ENCODE peak calls at places on chromosome 19, in seven cellular contexts. P, C, O, U, J, E and I are unnamed samples.

GRCh38 chr19:55173717-55174409 is 6.2 kb downstream of the SYT5 start:
- DNase-seq in P (no peak), C (peak; percentile 50), O (peak; percentile 34), U (no peak), J (no peak), E (peak; percentile 53), I (peak; percentile 78)

GRCh38 chr19:55179570-55180484 is at the start of gene SYT5:
- DNase-seq in P (no peak), C (peak; percentile 71), O (no peak), U (no peak), J (no peak), E (no peak), I (no peak)

GRCh38 chr19:40717880-40718773 is 1.2 kb downstream of the ITPKC start:
- DNase-seq in P (no peak), C (peak; percentile 6), O (no peak), U (no peak), J (no peak), E (peak; percentile 58), I (peak; percentile 23)

GRCh38 chr19:55546822-55547614 is 1.7 kb upstream of the SBK3 start:
- DNase-seq in P (peak; percentile 30), C (no peak), O (peak; percentile 49), U (peak; percentile 82), J (peak; percentile 70), E (peak; percentile 86), I (peak; percentile 77)

GRCh38 chr19:47032171-47032811 is 12.7 kb downstream of the NPAS1 start:
- DNase-seq in P (no peak), C (peak; percentile 63), O (no peak), U (no peak), J (peak; percentile 52), E (no peak), I (no peak)

GRCh38 chr19:1608414-1609391 is 3.4 kb upstream of the UQCR11 start:
- DNase-seq in P (no peak), C (no peak), O (no peak), U (no peak), J (no peak), E (no peak), I (no peak)

GRCh38 chr19:47699360-47699917 is 13.8 kb upstream of the EHD2 start:
- DNase-seq in P (no peak), C (peak; percentile 60), O (no peak), U (no peak), J (peak; percentile 38), E (peak; percentile 55), I (peak; percentile 41)

GRCh38 chr19:40366697-40367561 is 18.4 kb downstream of the PLD3 start:
- DNase-seq in P (no peak), C (peak; percentile 88), O (no peak), U (peak; percentile 48), J (peak; percentile 82), E (no peak), I (peak; percentile 26)

GRCh38 chr19:48271531-48272151 is 1.8 kb downstream of the ZNF114 start:
- DNase-seq in P (no peak), C (peak; percentile 61), O (no peak), U (peak; percentile 39), J (peak; percentile 56), E (peak; percentile 29), I (peak; percentile 51)

GRCh38 chr19:21321134-21321533 is 8.1 kb downstream of the ZNF708 start:
- DNase-seq in P (no peak), C (no peak), O (no peak), U (peak; percentile 30), J (no peak), E (no peak), I (no peak)

GRCh38 chr19:39110263-39110967 is 15.2 kb upstream of the PAK4 start:
- DNase-seq in P (peak; percentile 33), C (peak; percentile 75), O (no peak), U (no peak), J (peak; percentile 66), E (peak; percentile 53), I (peak; percentile 39)

GRCh38 chr19:4183967-4184717 is 1.7 kb downstream of the ANKRD24 start:
- DNase-seq in P (no peak), C (no peak), O (no peak), U (no peak), J (no peak), E (peak; percentile 56), I (no peak)

GRCh38 chr19:42816901-42817300 is 51.4 kb upstream of the PSG8 start:
- DNase-seq in P (no peak), C (no peak), O (no peak), U (no peak), J (no peak), E (no peak), I (no peak)

GRCh38 chr19:49378501-49378900 is 9.5 kb upstream of the KASH5 start:
- DNase-seq in P (no peak), C (no peak), O (no peak), U (no peak), J (no peak), E (no peak), I (no peak)

GRCh38 chr19:11551603-11552235 is 7.3 kb downstream of the ELOF1 start:
- DNase-seq in P (no peak), C (peak; percentile 49), O (no peak), U (no peak), J (no peak), E (peak; percentile 21), I (no peak)

GRCh38 chr19:19490247-19490968 is 24.9 kb downstream of the TSSK6 start:
- DNase-seq in P (peak; percentile 67), C (peak; percentile 85), O (peak; percentile 55), U (peak; percentile 60), J (peak; percentile 72), E (peak; percentile 71), I (peak; percentile 90)

GRCh38 chr19:38974599-38975213 is 836 bp downstream of the FBXO17 start:
- DNase-seq in P (no peak), C (no peak), O (no peak), U (no peak), J (no peak), E (no peak), I (peak; percentile 30)

GRCh38 chr19:29610213-29610573 is 4.1 kb downstream of the POP4 start:
- DNase-seq in P (no peak), C (no peak), O (no peak), U (no peak), J (no peak), E (no peak), I (no peak)
- TF ChIP-seq CTCF in P (no peak), C (no peak), O (no peak), U (no peak), J (no peak), E (no peak), I (no peak)

DNA sequence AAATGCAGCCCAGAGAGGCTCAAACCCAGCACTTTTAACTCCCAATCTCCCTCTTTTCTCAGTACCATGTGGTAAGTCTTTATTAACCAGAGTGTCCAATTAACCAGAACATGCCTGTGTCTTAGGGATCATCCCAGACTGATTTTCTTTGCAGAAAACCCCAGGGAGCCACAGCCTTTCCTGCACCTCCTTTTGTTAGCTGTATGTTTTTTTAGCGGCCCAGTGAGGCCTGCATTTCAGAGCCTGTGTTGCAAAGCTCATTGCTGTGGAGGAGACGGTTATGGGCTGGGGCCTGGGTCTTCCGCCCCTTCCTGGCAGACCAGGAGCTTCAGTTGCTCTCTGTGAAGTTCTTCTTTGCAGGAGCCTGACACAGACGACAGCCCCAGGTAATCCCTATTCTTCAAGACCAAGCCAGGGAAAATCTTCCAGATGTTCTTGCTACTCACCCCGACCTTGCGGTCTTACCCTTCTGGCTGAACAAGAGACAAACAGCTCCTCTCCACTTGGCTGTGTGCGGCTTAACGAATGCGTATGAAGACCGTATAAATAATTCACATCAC is 70.7 kb upstream of the TSHZ3 start:
- DNase-seq in P (no peak), C (no peak), O (no peak), U (no peak), J (no peak), E (no peak), I (no peak)
- H3K4me3 ChIP-seq in P (no peak overlapping the region), C (no peak overlapping the region), O (no peak overlapping the region), U (no peak overlapping the region), J (no peak overlapping the region), E (no peak overlapping the region), I (no peak overlapping the region)

GRCh38 chr19:14475251-14476073 is at the start of gene PTGER1:
- DNase-seq in P (no peak), C (peak; percentile 34), O (no peak), U (no peak), J (no peak), E (no peak), I (no peak)
- TF ChIP-seq CTCF in P (peak; percentile 32), C (peak; percentile 50), O (peak; percentile 45), U (no peak), J (peak; percentile 34), E (no peak), I (peak; percentile 22)

DNA sequence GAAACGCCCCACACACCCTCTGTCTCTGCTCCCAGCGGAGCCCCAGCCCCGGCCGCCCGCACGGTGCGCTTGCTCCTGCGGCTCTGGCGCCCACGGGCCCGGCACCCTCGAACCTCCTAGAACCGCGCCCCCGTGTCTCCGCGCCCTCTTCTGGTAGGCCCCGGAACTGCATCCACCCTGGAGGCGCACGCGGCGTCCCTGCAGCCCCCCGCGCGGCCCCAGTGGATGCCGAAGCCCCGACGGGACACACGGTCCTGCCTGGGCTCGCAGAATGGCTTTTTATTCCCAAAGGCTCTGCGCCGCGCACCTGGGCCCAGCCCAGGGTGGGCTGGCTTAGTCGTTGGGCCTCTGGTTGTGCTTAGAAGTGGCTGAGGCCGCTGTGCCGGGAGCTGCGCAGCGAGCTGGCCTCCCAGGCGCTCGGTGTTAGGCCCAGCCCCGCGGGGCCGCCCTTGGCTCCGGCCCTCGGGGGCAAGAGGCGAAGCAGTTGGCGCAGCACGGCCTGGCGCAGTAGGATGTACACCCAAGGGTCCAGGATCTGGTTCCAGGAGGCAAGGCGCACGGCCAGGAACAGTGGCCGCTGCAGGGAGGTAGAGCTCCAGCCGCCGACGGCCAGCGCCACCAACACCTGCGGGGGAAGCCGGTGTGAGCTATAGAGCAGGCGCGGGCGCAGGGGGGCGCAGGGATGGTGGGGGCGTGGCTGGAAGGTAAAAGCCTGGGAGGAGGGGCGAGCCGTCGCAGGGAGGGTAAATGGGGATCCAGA is 2.8 kb downstream of the PTGER1 start:
- DNase-seq in P (peak; percentile 38), C (peak; percentile 79), O (no peak), U (no peak), J (peak; percentile 65), E (peak; percentile 76), I (peak; percentile 56)
- H3K4me3 ChIP-seq in P (no peak overlapping the region), C (peak overlapping the region; percentile 14), O (no peak overlapping the region), U (no peak overlapping the region), J (no peak overlapping the region), E (peak overlapping the region; percentile 33), I (no peak overlapping the region)

DNA sequence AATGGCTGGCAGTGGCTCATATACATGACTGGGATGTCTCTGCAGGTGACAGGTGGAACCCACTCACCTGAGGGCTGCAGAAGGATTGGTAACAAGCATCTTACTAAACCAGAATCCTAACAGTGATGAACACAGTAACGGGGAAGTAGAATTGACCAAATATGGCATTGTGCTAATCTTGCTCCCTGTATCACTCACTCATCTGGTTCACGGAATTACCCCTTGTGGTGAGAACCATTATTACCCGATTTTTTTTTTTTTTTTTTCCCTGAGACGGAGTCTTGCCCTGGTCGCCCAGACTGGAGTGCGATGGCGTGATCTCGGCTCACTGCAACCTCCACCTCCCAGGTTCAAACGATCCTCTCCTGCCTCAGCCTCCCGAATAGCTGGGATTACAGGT is 69.5 kb downstream of the PTPRS start:
- DNase-seq in P (no peak), C (no peak), O (no peak), U (no peak), J (no peak), E (no peak), I (peak; percentile 8)
- TF ChIP-seq CTCF in P (no peak), C (peak; percentile 19), O (peak; percentile 20), U (peak; percentile 23), J (no peak), E (no peak), I (peak; percentile 24)

GRCh38 chr19:8306235-8307054 is 1.7 kb downstream of the CD320 start:
- DNase-seq in P (no peak), C (no peak), O (no peak), U (no peak), J (peak; percentile 19), E (peak; percentile 15), I (no peak)
- H3K4me3 ChIP-seq in P (no peak overlapping the region), C (no peak overlapping the region), O (no peak overlapping the region), U (no peak overlapping the region), J (no peak overlapping the region), E (peak overlapping the region; percentile 73), I (no peak overlapping the region)